ENCODE peak calls at places on chromosomes 6 and 20, in seven cellular contexts. H is tibial nerve; G is mesenchymal stem cell; V is fibroblast of lung; Q is CD8-positive, alpha-beta T cell; M is adipocyte; E is PC-9. W is an unnamed sample.
A peak's percentile ranks its signal among the peaks of the same experiment; 100 is the strongest.

GRCh38 chr6:90891338-90891715 is 304.5 kb upstream of the MAP3K7 start:
- DNase-seq in H (no peak), G (no peak), V (no peak), Q (no peak), M (no peak), E (no peak), W (no peak)

GRCh38 chr6:7262037-7262461 is 51.0 kb downstream of the SSR1 start:
- DNase-seq in H (no peak), G (no peak), V (no peak), Q (no peak), M (no peak), E (no peak), W (no peak)

GRCh38 chr20:57582432-57583288 is 21.8 kb downstream of the PCK1 start:
- DNase-seq in H (no peak), G (no peak), V (peak; percentile 76), Q (no peak), M (peak; percentile 62), E (no peak), W (no peak)

GRCh38 chr6:17417817-17418216 is 24.4 kb downstream of the CAP2 start:
- DNase-seq in H (no peak), G (peak; percentile 83), V (peak; percentile 98), Q (no peak), M (peak; percentile 92), E (peak; percentile 61), W (no peak)

GRCh38 chr6:138403324-138403800 is 661 bp upstream of the HEBP2 start:
- DNase-seq in H (no peak), G (peak; percentile 58), V (no peak), Q (peak; percentile 31), M (peak; percentile 54), E (no peak), W (peak; percentile 27)

GRCh38 chr6:149484733-149485700 is at the start of gene ZC3H12D:
- DNase-seq in H (no peak), G (peak; percentile 53), V (peak; percentile 44), Q (peak; percentile 78), M (peak; percentile 18), E (peak; percentile 38), W (peak; percentile 80)

GRCh38 chr6:164014716-164015484 is 600.4 kb downstream of the QKI start:
- DNase-seq in H (no peak), G (no peak), V (no peak), Q (no peak), M (no peak), E (no peak), W (no peak)

GRCh38 chr6:30743099-30744053 is 889 bp upstream of the FLOT1 start:
- DNase-seq in H (no peak), G (no peak), V (no peak), Q (peak; percentile 27), M (peak; percentile 64), E (no peak), W (no peak)

GRCh38 chr20:23340524-23340923 is 10.1 kb upstream of the NXT1 start:
- DNase-seq in H (peak; percentile 68), G (peak; percentile 68), V (peak; percentile 50), Q (peak; percentile 26), M (peak; percentile 83), E (peak; percentile 59), W (no peak)

GRCh38 chr6:3227363-3228045 is at the start of gene TUBB2B:
- DNase-seq in H (no peak), G (peak; percentile 62), V (peak; percentile 63), Q (no peak), M (peak; percentile 82), E (no peak), W (no peak)

GRCh38 chr6:169640347-169640972 is 61.4 kb downstream of the WDR27 start:
- DNase-seq in H (no peak), G (no peak), V (no peak), Q (no peak), M (no peak), E (no peak), W (no peak)

GRCh38 chr6:90758741-90759140 is 171.9 kb upstream of the MAP3K7 start:
- DNase-seq in H (no peak), G (no peak), V (no peak), Q (no peak), M (no peak), E (no peak), W (no peak)

GRCh38 chr6:99614430-99615161 is 8.0 kb downstream of the PRDM13 start:
- DNase-seq in H (no peak), G (no peak), V (no peak), Q (no peak), M (no peak), E (no peak), W (no peak)

GRCh38 chr20:50048420-50049166 is 64.4 kb downstream of the UBE2V1 start:
- DNase-seq in H (no peak), G (no peak), V (peak; percentile 59), Q (peak; percentile 43), M (peak; percentile 47), E (no peak), W (no peak)

GRCh38 chr6:136901212-136901784 is 20.8 kb upstream of the SLC35D3 start:
- DNase-seq in H (no peak), G (no peak), V (no peak), Q (no peak), M (no peak), E (no peak), W (no peak)

DNA sequence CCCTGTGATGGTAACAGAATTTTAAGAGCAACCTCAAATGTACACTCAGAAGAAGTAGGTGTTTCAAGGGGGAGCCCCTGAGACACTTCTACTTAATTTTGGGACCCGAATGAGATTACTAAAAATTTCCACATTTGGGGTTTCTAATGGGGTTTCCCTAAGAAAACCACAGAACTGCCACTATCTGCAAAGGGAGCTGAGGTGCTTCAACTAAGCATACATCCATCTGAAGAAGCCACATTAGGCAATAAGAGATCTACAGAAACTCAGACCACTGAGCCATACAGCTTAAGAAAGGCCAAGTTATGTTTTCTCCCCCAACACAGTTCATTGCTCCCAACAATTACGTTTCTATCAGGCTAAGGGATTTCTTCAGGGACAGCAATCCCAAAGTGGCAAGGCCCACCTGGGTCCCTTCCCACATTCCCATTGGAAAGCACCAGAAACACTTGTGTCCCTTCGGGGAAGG is 5.2 kb downstream of the BCL2L1 start:
- DNase-seq in H (no peak), G (no peak), V (no peak), Q (no peak), M (no peak), E (no peak), W (no peak)
- H3K4me1 ChIP-seq in H (peaks cover 85% of the 10 kb centered on the region), G (peaks cover 28% of the 10 kb centered on the region), V (peaks cover 57% of the 10 kb centered on the region), Q (peaks cover 71% of the 10 kb centered on the region), M (peaks cover 81% of the 10 kb centered on the region), E (peaks cover 65% of the 10 kb centered on the region), W (peaks cover 59% of the 10 kb centered on the region)

DNA sequence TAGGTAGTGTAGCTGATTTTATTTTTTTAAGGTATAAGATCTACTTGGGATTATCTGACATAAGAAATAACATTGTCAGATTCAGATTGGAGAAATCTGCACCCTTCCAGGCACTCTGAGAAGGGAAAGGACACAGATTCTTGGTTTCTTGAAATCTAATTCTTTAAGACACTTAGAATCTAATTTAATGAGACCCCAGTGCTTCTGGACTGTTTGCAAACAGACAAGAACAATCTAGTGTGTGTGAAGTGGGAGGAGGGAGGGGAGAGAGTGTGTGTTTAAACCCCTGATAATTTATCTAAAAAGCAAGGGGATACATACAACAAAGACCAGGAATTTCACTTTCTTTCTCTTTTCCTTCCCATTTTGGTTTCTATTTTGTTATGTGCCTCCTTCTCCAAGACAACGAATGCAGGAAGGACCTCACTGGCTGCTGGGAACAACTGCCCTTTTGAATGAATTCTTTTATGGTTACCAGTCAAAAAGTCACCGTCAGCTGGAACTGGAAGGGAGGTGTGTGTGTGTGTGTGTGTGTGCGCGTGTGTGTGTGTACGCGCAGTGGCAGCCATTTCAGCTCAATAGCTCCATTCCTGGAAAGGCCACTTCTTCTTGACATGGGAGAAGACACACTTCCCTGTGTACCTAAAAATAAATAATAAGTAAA is 129.4 kb downstream of the BCAS1 start:
- DNase-seq in H (no peak), G (peak; percentile 93), V (peak; percentile 96), Q (no peak), M (peak; percentile 61), E (no peak), W (no peak)
- H3K4me1 ChIP-seq in H (peaks cover 56% of the 10 kb centered on the region), G (peaks cover 6% of the 10 kb centered on the region), V (peaks cover 9% of the 10 kb centered on the region), Q (peaks cover 18% of the 10 kb centered on the region), M (peaks cover 58% of the 10 kb centered on the region), E (peaks cover 26% of the 10 kb centered on the region), W (peaks cover 3% of the 10 kb centered on the region)

GRCh38 chr6:167129159-167129558 is 6.3 kb downstream of the CCR6 start:
- DNase-seq in H (no peak), G (no peak), V (no peak), Q (no peak), M (no peak), E (no peak), W (no peak)

GRCh38 chr6:167130008-167130677 is 7.2 kb downstream of the CCR6 start:
- DNase-seq in H (no peak), G (no peak), V (no peak), Q (no peak), M (no peak), E (no peak), W (no peak)

GRCh38 chr6:167129588-167129987 is 6.7 kb downstream of the CCR6 start:
- DNase-seq in H (no peak), G (no peak), V (no peak), Q (no peak), M (no peak), E (no peak), W (no peak)

GRCh38 chr6:167125950-167126349 is 3.1 kb downstream of the CCR6 start:
- DNase-seq in H (no peak), G (no peak), V (no peak), Q (no peak), M (no peak), E (no peak), W (no peak)

GRCh38 chr6:167127785-167128531 is 5.1 kb downstream of the CCR6 start:
- DNase-seq in H (no peak), G (no peak), V (no peak), Q (no peak), M (no peak), E (no peak), W (no peak)
- H3K4me1 ChIP-seq in H (no peaks in the 10 kb centered on the region), G (peaks cover 7% of the 10 kb centered on the region), V (no peaks in the 10 kb centered on the region), Q (peaks cover 6% of the 10 kb centered on the region), M (no peaks in the 10 kb centered on the region), E (no peaks in the 10 kb centered on the region), W (peaks cover 29% of the 10 kb centered on the region)

GRCh38 chr20:41032243-41032642 is 3.6 kb downstream of the TOP1 start:
- DNase-seq in H (no peak), G (peak; percentile 51), V (peak; percentile 55), Q (no peak), M (no peak), E (no peak), W (no peak)

GRCh38 chr20:41035207-41035606 is 6.6 kb downstream of the TOP1 start:
- DNase-seq in H (no peak), G (no peak), V (no peak), Q (no peak), M (no peak), E (no peak), W (no peak)

GRCh38 chr20:41037172-41037571 is 8.6 kb downstream of the TOP1 start:
- DNase-seq in H (no peak), G (no peak), V (no peak), Q (no peak), M (no peak), E (no peak), W (no peak)

GRCh38 chr20:41031243-41031619 is 2.6 kb downstream of the TOP1 start:
- DNase-seq in H (no peak), G (no peak), V (no peak), Q (no peak), M (no peak), E (no peak), W (no peak)

DNA sequence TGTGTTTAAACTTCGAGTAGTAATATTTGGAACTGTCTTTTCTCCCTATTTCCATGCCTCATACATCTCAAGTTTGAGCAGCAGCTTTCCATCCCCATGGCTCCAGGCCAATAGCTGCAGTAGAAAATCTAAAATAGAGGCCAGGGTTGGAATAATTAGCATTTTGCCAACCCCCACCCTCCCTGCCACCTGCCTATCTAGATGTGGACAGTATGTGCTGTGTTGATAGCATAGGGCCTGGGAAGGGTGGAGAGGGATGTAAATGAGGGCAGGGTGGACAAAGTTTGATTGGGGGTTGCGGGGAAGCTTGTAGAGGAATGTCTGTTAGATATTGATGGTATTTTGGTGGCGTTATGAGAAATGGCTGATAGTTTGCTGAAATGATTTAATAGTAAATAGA is 5.6 kb downstream of the TOP1 start:
- DNase-seq in H (no peak), G (no peak), V (no peak), Q (no peak), M (no peak), E (no peak), W (no peak)
- H3K4me1 ChIP-seq in H (peaks cover 86% of the 10 kb centered on the region), G (peaks cover 7% of the 10 kb centered on the region), V (peaks cover 11% of the 10 kb centered on the region), Q (peaks cover 66% of the 10 kb centered on the region), M (peaks cover 49% of the 10 kb centered on the region), E (peaks cover 44% of the 10 kb centered on the region), W (peaks cover 32% of the 10 kb centered on the region)